ENCODE peak calls at places on chromosomes 4 and X, in ten cellular contexts. E, F, Q, M, G, O, Y, W, U and S are unnamed samples.

GRCh38 chr4:141636077-141636770 is at the start of gene IL15:
- DNase-seq in E (peak; percentile 49), F (no peak), Q (peak; percentile 72), M (peak; percentile 77), G (peak; percentile 68), O (peak; percentile 1), Y (peak; percentile 52), W (peak; percentile 78), U (no peak), S (peak; percentile 56)

GRCh38 chr4:88296413-88297052 is 12.2 kb upstream of the PPM1K start:
- DNase-seq in E (no peak), F (no peak), Q (no peak), M (no peak), G (no peak), O (no peak), Y (no peak), W (no peak), U (no peak), S (no peak)

GRCh38 chr4:6331018-6331417 is 61.4 kb downstream of the WFS1 start:
- DNase-seq in E (no peak), F (no peak), Q (peak; percentile 17), M (no peak), G (no peak), O (peak; percentile 47), Y (no peak), W (peak; percentile 27), U (no peak), S (no peak)

GRCh38 chr4:1209821-1210220 is 37.4 kb upstream of the SPON2 start:
- DNase-seq in E (no peak), F (no peak), Q (peak; percentile 92), M (peak; percentile 66), G (no peak), O (no peak), Y (no peak), W (no peak), U (no peak), S (no peak)

GRCh38 chr4:23337292-23337691 is 552.6 kb downstream of the PPARGC1A start:
- DNase-seq in E (peak; percentile 8), F (no peak), Q (no peak), M (no peak), G (no peak), O (peak; percentile 16), Y (no peak), W (no peak), U (no peak), S (no peak)

GRCh38 chr4:7352486-7352885 is 82.2 kb downstream of the PSAPL1 start:
- DNase-seq in E (no peak), F (no peak), Q (no peak), M (no peak), G (no peak), O (peak; percentile 88), Y (no peak), W (no peak), U (no peak), S (no peak)

GRCh38 chrX:17361620-17362019 is 13.4 kb upstream of the NHS start:
- DNase-seq in E (peak; percentile 55), F (no peak), Q (no peak), M (no peak), G (no peak), O (peak; percentile 35), Y (no peak), W (peak; percentile 9), U (no peak), S (no peak)

GRCh38 chr4:116516711-116517110 is 568.7 kb downstream of the TRAM1L1 start:
- DNase-seq in E (no peak), F (no peak), Q (no peak), M (no peak), G (no peak), O (no peak), Y (no peak), W (no peak), U (no peak), S (no peak)

GRCh38 chr4:76206222-76206942 is 7.2 kb downstream of the SCARB2 start:
- DNase-seq in E (no peak), F (no peak), Q (peak; percentile 34), M (no peak), G (no peak), O (peak; percentile 63), Y (no peak), W (no peak), U (no peak), S (no peak)

GRCh38 chr4:1045595-1046201 is 34.3 kb downstream of the FGFRL1 start:
- DNase-seq in E (peak; percentile 58), F (no peak), Q (no peak), M (no peak), G (no peak), O (no peak), Y (no peak), W (no peak), U (no peak), S (no peak)

GRCh38 chr4:172654482-172654881 is 514.1 kb upstream of the GALNT7 start:
- DNase-seq in E (no peak), F (no peak), Q (no peak), M (no peak), G (no peak), O (peak; percentile 83), Y (no peak), W (no peak), U (peak; percentile 16), S (no peak)

GRCh38 chr4:36394352-36394903 is 113.0 kb downstream of the DTHD1 start:
- DNase-seq in E (no peak), F (no peak), Q (no peak), M (no peak), G (no peak), O (no peak), Y (peak; percentile 33), W (no peak), U (no peak), S (peak; percentile 17)